ENCODE peak calls at places on chromosomes 7 and 10, in six cellular contexts. One of them, this sample, is unnamed.

GRCh38 chr10:11876805-11877395 is 53.7 kb downstream of the PROSER2 start:
- DNase-seq in astrocyte of the spinal cord: no peak
- DNase-seq in KBM-7: no peak
- DNase-seq in H7: peak
- DNase-seq in stimulated activated CD4-positive, alpha-beta T cell treated with anti-CD3 and anti-CD28 coated beads, Interleukin-1b, Interleukin-23, amount 100 ng/mL, for 4 hours: no peak
- DNase-seq in SK-MEL-5: no peak
- DNase-seq in this sample: no peak

GRCh38 chr7:134469622-134470021 is 10.7 kb upstream of the AKR1B1 start:
- DNase-seq in KBM-7: no peak
- DNase-seq in astrocyte of the spinal cord: no peak
- DNase-seq in H7: no peak
- DNase-seq in SK-MEL-5: no peak
- DNase-seq in stimulated activated CD4-positive, alpha-beta T cell treated with anti-CD3 and anti-CD28 coated beads, Interleukin-1b, Interleukin-23, amount 100 ng/mL, for 4 hours: no peak
- DNase-seq in this sample: no peak

GRCh38 chr10:38112159-38112558 is 18.0 kb downstream of the ZNF37A start:
- DNase-seq in KBM-7: no peak
- DNase-seq in astrocyte of the spinal cord: no peak
- DNase-seq in SK-MEL-5: no peak
- DNase-seq in stimulated activated CD4-positive, alpha-beta T cell treated with anti-CD3 and anti-CD28 coated beads, Interleukin-1b, Interleukin-23, amount 100 ng/mL, for 4 hours: no peak
- DNase-seq in H7: no peak
- DNase-seq in this sample: no peak

GRCh38 chr10:59885430-59886134 is 20.8 kb downstream of the CCDC6 start:
- DNase-seq in KBM-7: peak
- DNase-seq in stimulated activated CD4-positive, alpha-beta T cell treated with anti-CD3 and anti-CD28 coated beads, Interleukin-1b, Interleukin-23, amount 100 ng/mL, for 4 hours: no peak
- DNase-seq in H7: peak
- DNase-seq in SK-MEL-5: no peak
- DNase-seq in astrocyte of the spinal cord: no peak
- DNase-seq in this sample: peak

GRCh38 chr7:129612112-129613015 is 844 bp downstream of the NRF1 start:
- DNase-seq in stimulated activated CD4-positive, alpha-beta T cell treated with anti-CD3 and anti-CD28 coated beads, Interleukin-1b, Interleukin-23, amount 100 ng/mL, for 4 hours: no peak
- DNase-seq in H7: no peak
- DNase-seq in astrocyte of the spinal cord: peak
- DNase-seq in KBM-7: peak
- DNase-seq in SK-MEL-5: peak
- DNase-seq in this sample: peak

GRCh38 chr7:134331393-134331792 is 14.7 kb upstream of the SLC35B4 start:
- DNase-seq in astrocyte of the spinal cord: no peak
- DNase-seq in KBM-7: no peak
- DNase-seq in H7: no peak
- DNase-seq in stimulated activated CD4-positive, alpha-beta T cell treated with anti-CD3 and anti-CD28 coated beads, Interleukin-1b, Interleukin-23, amount 100 ng/mL, for 4 hours: no peak
- DNase-seq in SK-MEL-5: no peak
- DNase-seq in this sample: no peak

GRCh38 chr7:102234131-102234530 is 52.5 kb upstream of the SH2B2 start:
- DNase-seq in astrocyte of the spinal cord: no peak
- DNase-seq in KBM-7: no peak
- DNase-seq in stimulated activated CD4-positive, alpha-beta T cell treated with anti-CD3 and anti-CD28 coated beads, Interleukin-1b, Interleukin-23, amount 100 ng/mL, for 4 hours: no peak
- DNase-seq in H7: no peak
- DNase-seq in SK-MEL-5: no peak
- DNase-seq in this sample: no peak

GRCh38 chr7:150476819-150477631 is 26.6 kb downstream of the GIMAP8 start:
- DNase-seq in astrocyte of the spinal cord: no peak
- DNase-seq in KBM-7: no peak
- DNase-seq in stimulated activated CD4-positive, alpha-beta T cell treated with anti-CD3 and anti-CD28 coated beads, Interleukin-1b, Interleukin-23, amount 100 ng/mL, for 4 hours: no peak
- DNase-seq in SK-MEL-5: no peak
- DNase-seq in H7: no peak
- DNase-seq in this sample: no peak

GRCh38 chr7:2237109-2237602 is 4.4 kb upstream of the MAD1L1 start:
- DNase-seq in SK-MEL-5: no peak
- DNase-seq in astrocyte of the spinal cord: no peak
- DNase-seq in KBM-7: peak
- DNase-seq in stimulated activated CD4-positive, alpha-beta T cell treated with anti-CD3 and anti-CD28 coated beads, Interleukin-1b, Interleukin-23, amount 100 ng/mL, for 4 hours: no peak
- DNase-seq in H7: no peak
- DNase-seq in this sample: no peak

GRCh38 chr10:25758041-25758457 is 176.0 kb upstream of the MYO3A start:
- DNase-seq in SK-MEL-5: peak
- DNase-seq in astrocyte of the spinal cord: peak
- DNase-seq in H7: peak
- DNase-seq in KBM-7: peak
- DNase-seq in stimulated activated CD4-positive, alpha-beta T cell treated with anti-CD3 and anti-CD28 coated beads, Interleukin-1b, Interleukin-23, amount 100 ng/mL, for 4 hours: no peak
- DNase-seq in this sample: no peak

GRCh38 chr10:130519791-130520190 is 383.6 kb downstream of the GLRX3 start:
- DNase-seq in H7: no peak
- DNase-seq in SK-MEL-5: no peak
- DNase-seq in stimulated activated CD4-positive, alpha-beta T cell treated with anti-CD3 and anti-CD28 coated beads, Interleukin-1b, Interleukin-23, amount 100 ng/mL, for 4 hours: no peak
- DNase-seq in astrocyte of the spinal cord: no peak
- DNase-seq in KBM-7: no peak
- DNase-seq in this sample: no peak

GRCh38 chr10:3419719-3420495 is 247.3 kb upstream of the PITRM1 start:
- DNase-seq in KBM-7: peak
- DNase-seq in SK-MEL-5: no peak
- DNase-seq in H7: no peak
- DNase-seq in astrocyte of the spinal cord: no peak
- DNase-seq in stimulated activated CD4-positive, alpha-beta T cell treated with anti-CD3 and anti-CD28 coated beads, Interleukin-1b, Interleukin-23, amount 100 ng/mL, for 4 hours: no peak
- DNase-seq in this sample: no peak

GRCh38 chr7:139930286-139930965 is 101.4 kb downstream of the TBXAS1 start:
- DNase-seq in SK-MEL-5: no peak
- DNase-seq in astrocyte of the spinal cord: no peak
- DNase-seq in KBM-7: no peak
- DNase-seq in H7: no peak
- DNase-seq in stimulated activated CD4-positive, alpha-beta T cell treated with anti-CD3 and anti-CD28 coated beads, Interleukin-1b, Interleukin-23, amount 100 ng/mL, for 4 hours: no peak
- DNase-seq in this sample: no peak

GRCh38 chr7:80686576-80686975 is 48.1 kb downstream of the CD36 start:
- DNase-seq in stimulated activated CD4-positive, alpha-beta T cell treated with anti-CD3 and anti-CD28 coated beads, Interleukin-1b, Interleukin-23, amount 100 ng/mL, for 4 hours: no peak
- DNase-seq in SK-MEL-5: no peak
- DNase-seq in KBM-7: no peak
- DNase-seq in astrocyte of the spinal cord: no peak
- DNase-seq in H7: no peak
- DNase-seq in this sample: no peak

GRCh38 chr7:106216517-106217088 is 68.2 kb downstream of the NAMPT start:
- DNase-seq in H7: no peak
- DNase-seq in SK-MEL-5: no peak
- DNase-seq in astrocyte of the spinal cord: peak
- DNase-seq in stimulated activated CD4-positive, alpha-beta T cell treated with anti-CD3 and anti-CD28 coated beads, Interleukin-1b, Interleukin-23, amount 100 ng/mL, for 4 hours: no peak
- DNase-seq in KBM-7: no peak
- DNase-seq in this sample: peak

GRCh38 chr7:36303202-36304098 is 86.2 kb upstream of the ANLN start:
- DNase-seq in astrocyte of the spinal cord: peak
- DNase-seq in KBM-7: no peak
- DNase-seq in stimulated activated CD4-positive, alpha-beta T cell treated with anti-CD3 and anti-CD28 coated beads, Interleukin-1b, Interleukin-23, amount 100 ng/mL, for 4 hours: no peak
- DNase-seq in H7: peak
- DNase-seq in SK-MEL-5: peak
- DNase-seq in this sample: peak

GRCh38 chr10:92897916-92898315 is 49.6 kb downstream of the EXOC6 start:
- DNase-seq in stimulated activated CD4-positive, alpha-beta T cell treated with anti-CD3 and anti-CD28 coated beads, Interleukin-1b, Interleukin-23, amount 100 ng/mL, for 4 hours: no peak
- DNase-seq in SK-MEL-5: no peak
- DNase-seq in astrocyte of the spinal cord: no peak
- DNase-seq in KBM-7: no peak
- DNase-seq in H7: no peak
- DNase-seq in this sample: no peak

GRCh38 chr7:30413864-30414263 is 64.7 kb downstream of the NOD1 start:
- DNase-seq in H7: no peak
- DNase-seq in SK-MEL-5: no peak
- DNase-seq in stimulated activated CD4-positive, alpha-beta T cell treated with anti-CD3 and anti-CD28 coated beads, Interleukin-1b, Interleukin-23, amount 100 ng/mL, for 4 hours: no peak
- DNase-seq in astrocyte of the spinal cord: no peak
- DNase-seq in KBM-7: no peak
- DNase-seq in this sample: no peak

GRCh38 chr10:2929859-2930258 is 137.5 kb upstream of the PFKP start:
- DNase-seq in astrocyte of the spinal cord: no peak
- DNase-seq in stimulated activated CD4-positive, alpha-beta T cell treated with anti-CD3 and anti-CD28 coated beads, Interleukin-1b, Interleukin-23, amount 100 ng/mL, for 4 hours: no peak
- DNase-seq in KBM-7: no peak
- DNase-seq in H7: no peak
- DNase-seq in SK-MEL-5: no peak
- DNase-seq in this sample: no peak

GRCh38 chr10:89837173-89838001 is 136.0 kb downstream of the KIF20B start:
- DNase-seq in astrocyte of the spinal cord: peak
- DNase-seq in H7: peak
- DNase-seq in stimulated activated CD4-positive, alpha-beta T cell treated with anti-CD3 and anti-CD28 coated beads, Interleukin-1b, Interleukin-23, amount 100 ng/mL, for 4 hours: no peak
- DNase-seq in KBM-7: no peak
- DNase-seq in SK-MEL-5: no peak
- DNase-seq in this sample: no peak

GRCh38 chr7:140232959-140233649 is 56.3 kb upstream of the KDM7A start:
- DNase-seq in SK-MEL-5: no peak
- DNase-seq in KBM-7: no peak
- DNase-seq in astrocyte of the spinal cord: no peak
- DNase-seq in stimulated activated CD4-positive, alpha-beta T cell treated with anti-CD3 and anti-CD28 coated beads, Interleukin-1b, Interleukin-23, amount 100 ng/mL, for 4 hours: no peak
- DNase-seq in H7: peak
- DNase-seq in this sample: no peak

GRCh38 chr10:71433983-71434744 is 37.4 kb downstream of the CDH23 start:
- DNase-seq in stimulated activated CD4-positive, alpha-beta T cell treated with anti-CD3 and anti-CD28 coated beads, Interleukin-1b, Interleukin-23, amount 100 ng/mL, for 4 hours: no peak
- DNase-seq in KBM-7: no peak
- DNase-seq in H7: peak
- DNase-seq in SK-MEL-5: no peak
- DNase-seq in astrocyte of the spinal cord: no peak
- DNase-seq in this sample: no peak

GRCh38 chr10:70599791-70600190 is 2.8 kb downstream of the PRF1 start:
- DNase-seq in KBM-7: no peak
- DNase-seq in astrocyte of the spinal cord: no peak
- DNase-seq in H7: no peak
- DNase-seq in SK-MEL-5: no peak
- DNase-seq in stimulated activated CD4-positive, alpha-beta T cell treated with anti-CD3 and anti-CD28 coated beads, Interleukin-1b, Interleukin-23, amount 100 ng/mL, for 4 hours: no peak
- DNase-seq in this sample: no peak

GRCh38 chr10:99926925-99927718 is 82.6 kb downstream of the DNMBP start:
- DNase-seq in stimulated activated CD4-positive, alpha-beta T cell treated with anti-CD3 and anti-CD28 coated beads, Interleukin-1b, Interleukin-23, amount 100 ng/mL, for 4 hours: no peak
- DNase-seq in H7: no peak
- DNase-seq in astrocyte of the spinal cord: peak
- DNase-seq in SK-MEL-5: no peak
- DNase-seq in KBM-7: no peak
- DNase-seq in this sample: no peak

GRCh38 chr10:96560970-96561887 is 25.6 kb downstream of the TM9SF3 start:
- DNase-seq in KBM-7: no peak
- DNase-seq in stimulated activated CD4-positive, alpha-beta T cell treated with anti-CD3 and anti-CD28 coated beads, Interleukin-1b, Interleukin-23, amount 100 ng/mL, for 4 hours: no peak
- DNase-seq in SK-MEL-5: no peak
- DNase-seq in H7: no peak
- DNase-seq in astrocyte of the spinal cord: no peak
- DNase-seq in this sample: no peak

GRCh38 chr7:105811189-105811847 is 65.1 kb downstream of the ATXN7L1 start:
- DNase-seq in KBM-7: no peak
- DNase-seq in SK-MEL-5: no peak
- DNase-seq in stimulated activated CD4-positive, alpha-beta T cell treated with anti-CD3 and anti-CD28 coated beads, Interleukin-1b, Interleukin-23, amount 100 ng/mL, for 4 hours: no peak
- DNase-seq in H7: no peak
- DNase-seq in astrocyte of the spinal cord: no peak
- DNase-seq in this sample: no peak

This sample was measured in GF-D8.